ENCODE peak calls at places on chromosome 15, in ten cellular contexts. T is tibial nerve, C is HTR-8/SVneo, Z is pons, L is NCI-H2081 treated with DMSO at 0.1 percent for 48 hours, X is DND-41, R is kidney tubule cell, E is occipital lobe, V is myocyte, N is stomach. J is an unnamed sample.

GRCh38 chr15:80179025-80179759 is 26.4 kb downstream of the FAH start:
- DNase-seq in T (no peak), C (peak), Z (no peak), L (no peak), X (no peak), R (peak), E (no peak), V (peak), N (peak), J (no peak)

GRCh38 chr15:61038387-61038786 is 190.7 kb downstream of the RORA start:
- DNase-seq in T (peak), C (no peak), Z (no peak), L (no peak), X (no peak), R (no peak), E (no peak), V (no peak), N (no peak), J (no peak)

GRCh38 chr15:59741274-59741906 is 52.3 kb upstream of the BNIP2 start:
- DNase-seq in T (no peak), C (peak), Z (peak), L (peak), X (peak), R (peak), E (no peak), V (peak), N (no peak), J (no peak)

GRCh38 chr15:98937413-98938104 is 70.0 kb downstream of the PGPEP1L start:
- DNase-seq in T (no peak), C (no peak), Z (no peak), L (no peak), X (no peak), R (no peak), E (no peak), V (no peak), N (no peak), J (no peak)

GRCh38 chr15:29686445-29687203 is 135.6 kb downstream of the TJP1 start:
- DNase-seq in T (no peak), C (no peak), Z (no peak), L (no peak), X (no peak), R (no peak), E (no peak), V (no peak), N (no peak), J (no peak)

GRCh38 chr15:52369030-52369429 is 73.4 kb upstream of the MYO5C start:
- DNase-seq in T (no peak), C (no peak), Z (no peak), L (no peak), X (no peak), R (no peak), E (no peak), V (no peak), N (no peak), J (no peak)

GRCh38 chr15:72239652-72240051 is 8.7 kb upstream of the PKM start:
- DNase-seq in T (no peak), C (no peak), Z (no peak), L (no peak), X (no peak), R (no peak), E (no peak), V (no peak), N (no peak), J (no peak)

GRCh38 chr15:91561371-91562100 is 292.0 kb upstream of the SLCO3A1 start:
- DNase-seq in T (no peak), C (no peak), Z (peak), L (no peak), X (no peak), R (peak), E (peak), V (no peak), N (no peak), J (no peak)

GRCh38 chr15:76345880-76346665 is 9.5 kb downstream of the ISL2 start:
- DNase-seq in T (no peak), C (no peak), Z (no peak), L (no peak), X (no peak), R (no peak), E (no peak), V (peak), N (no peak), J (no peak)

GRCh38 chr15:30990036-30990435 is 1.4 kb downstream of the MTMR10 start:
- DNase-seq in T (no peak), C (no peak), Z (peak), L (no peak), X (no peak), R (peak), E (no peak), V (peak), N (no peak), J (no peak)

GRCh38 chr15:98549741-98550140 is 98.6 kb upstream of the IGF1R start:
- DNase-seq in T (no peak), C (no peak), Z (no peak), L (no peak), X (no peak), R (no peak), E (no peak), V (no peak), N (no peak), J (no peak)

J was measured in dorsolateral prefrontal cortex.